ENCODE peak calls at places on chromosomes 6 and 20, in eight cellular contexts. D, W, R, F, H, V, M and P are unnamed samples. For H3K4me1, the result is how much of the 10 kb centered on the place peaks cover.

GRCh38 chr6:123640567-123641187 is 3.9 kb upstream of the TRDN start:
- DNase-seq in D (no peak), W (no peak), R (no peak), F (no peak), H (no peak), V (no peak), M (no peak), P (no peak)

GRCh38 chr6:6515691-6516607 is 72.6 kb upstream of the LY86 start:
- DNase-seq in D (no peak), W (no peak), R (no peak), F (no peak), H (no peak), V (no peak), M (no peak), P (no peak)

GRCh38 chr6:144064402-144064830 is 31.0 kb downstream of the SF3B5 start:
- DNase-seq in D (peak), W (peak), R (peak), F (no peak), H (peak), V (no peak), M (peak), P (no peak)

GRCh38 chr6:41093729-41094128 is 21.0 kb downstream of the NFYA start:
- DNase-seq in D (no peak), W (no peak), R (no peak), F (peak), H (no peak), V (peak), M (no peak), P (no peak)

GRCh38 chr6:155311076-155311475 is 3.2 kb downstream of the TFB1M start:
- DNase-seq in D (no peak), W (no peak), R (no peak), F (no peak), H (no peak), V (peak), M (no peak), P (no peak)

GRCh38 chr20:1273366-1273765 is 7.3 kb downstream of the SNPH start:
- DNase-seq in D (no peak), W (no peak), R (no peak), F (no peak), H (no peak), V (no peak), M (no peak), P (no peak)

GRCh38 chr20:25553819-25554296 is 31.5 kb downstream of the NINL start:
- DNase-seq in D (no peak), W (no peak), R (no peak), F (no peak), H (no peak), V (peak), M (no peak), P (no peak)

GRCh38 chr6:150392452-150393220 is 23.8 kb downstream of the IYD start:
- DNase-seq in D (no peak), W (no peak), R (no peak), F (no peak), H (no peak), V (no peak), M (no peak), P (no peak)

GRCh38 chr6:137291441-137291840 is 72.3 kb upstream of the IFNGR1 start:
- DNase-seq in D (no peak), W (no peak), R (no peak), F (peak), H (peak), V (peak), M (peak), P (no peak)

GRCh38 chr20:21028436-21028835 is 77.7 kb downstream of the LINC00237 start:
- DNase-seq in D (no peak), W (no peak), R (no peak), F (no peak), H (no peak), V (no peak), M (no peak), P (no peak)

GRCh38 chr20:1242530-1242929 is 16.7 kb downstream of the RAD21L1 start:
- DNase-seq in D (no peak), W (no peak), R (no peak), F (peak), H (no peak), V (peak), M (no peak), P (no peak)

GRCh38 chr20:63057133-63058117 is 50.7 kb upstream of the BHLHE23 start:
- DNase-seq in D (no peak), W (no peak), R (no peak), F (no peak), H (no peak), V (no peak), M (no peak), P (no peak)

GRCh38 chr6:68559716-68560115 is 75.4 kb upstream of the ADGRB3 start:
- DNase-seq in D (no peak), W (no peak), R (no peak), F (no peak), H (no peak), V (peak), M (no peak), P (no peak)

GRCh38 chr6:105814745-105815536 is 271.2 kb upstream of the PRDM1 start:
- DNase-seq in D (no peak), W (no peak), R (no peak), F (no peak), H (no peak), V (no peak), M (no peak), P (no peak)

GRCh38 chr6:75747985-75748742 is 875 bp upstream of the MYO6 start:
- DNase-seq in D (no peak), W (no peak), R (no peak), F (no peak), H (no peak), V (no peak), M (no peak), P (no peak)

GRCh38 chr6:149924206-149924932 is 1.4 kb upstream of the RAET1G start:
- DNase-seq in D (no peak), W (no peak), R (no peak), F (no peak), H (no peak), V (no peak), M (no peak), P (no peak)

GRCh38 chr6:28167068-28167467 is 25.4 kb downstream of the ZKSCAN8 start:
- DNase-seq in D (no peak), W (no peak), R (no peak), F (peak), H (no peak), V (peak), M (no peak), P (no peak)

GRCh38 chr6:86487660-86488221 is 449.6 kb upstream of the HTR1E start:
- DNase-seq in D (no peak), W (no peak), R (no peak), F (no peak), H (no peak), V (no peak), M (no peak), P (no peak)

GRCh38 chr6:131765081-131765852 is 42.6 kb upstream of the ENPP1 start:
- DNase-seq in D (no peak), W (no peak), R (no peak), F (peak), H (no peak), V (peak), M (no peak), P (no peak)
- H3K4me3 ChIP-seq in D (no peak), W (no peak), R (no peak), F (no peak), H (no peak), V (no peak), M (no peak), P (no peak)

GRCh38 chr20:58150772-58151171 is 77.7 kb downstream of the ANKRD60 start:
- DNase-seq in D (no peak), W (no peak), R (no peak), F (no peak), H (peak), V (no peak), M (no peak), P (no peak)

GRCh38 chr20:58153121-58153520 is 75.3 kb downstream of the ANKRD60 start:
- DNase-seq in D (no peak), W (no peak), R (no peak), F (no peak), H (no peak), V (no peak), M (no peak), P (no peak)

GRCh38 chr20:58149412-58150091 is 78.9 kb downstream of the ANKRD60 start:
- DNase-seq in D (no peak), W (no peak), R (no peak), F (peak), H (no peak), V (no peak), M (no peak), P (no peak)

GRCh38 chr20:58155148-58155925 is 73.1 kb downstream of the ANKRD60 start:
- DNase-seq in D (no peak), W (no peak), R (no peak), F (no peak), H (no peak), V (no peak), M (no peak), P (no peak)

DNA sequence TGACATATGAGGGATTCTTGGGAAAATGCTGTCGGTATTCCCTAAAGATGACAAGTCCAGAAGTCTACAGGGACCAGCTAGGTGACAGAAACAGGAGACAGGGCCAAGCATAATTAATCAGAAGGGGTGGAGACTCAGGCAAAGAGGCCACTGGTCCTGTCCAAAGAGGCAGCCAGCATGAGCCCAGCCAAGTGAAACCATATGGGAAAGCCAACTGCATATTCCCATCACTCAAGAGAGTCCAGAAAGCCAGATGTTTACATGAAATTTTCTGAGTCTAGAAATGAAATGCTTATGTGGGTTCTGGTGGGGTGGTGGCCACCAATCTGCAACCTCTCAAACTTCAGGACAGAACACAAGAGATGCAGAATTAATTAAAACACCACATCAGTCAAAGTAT is 74.3 kb downstream of the ANKRD60 start:
- DNase-seq in D (no peak), W (no peak), R (no peak), F (no peak), H (no peak), V (no peak), M (no peak), P (no peak)
- H3K4me1 ChIP-seq in D (under half), W (under half), R (under half), F (under half), H (under half), V (under half), M (under half), P (under half)

GRCh38 chr6:8707956-8708772 is 272.8 kb upstream of the SLC35B3 start:
- DNase-seq in D (no peak), W (no peak), R (no peak), F (peak), H (peak), V (peak), M (no peak), P (peak)
- H3K4me3 ChIP-seq in D (no peak), W (no peak), R (no peak), F (peak), H (no peak), V (no peak), M (peak), P (no peak)

GRCh38 chr6:17861361-17861760 is 126.1 kb downstream of the KIF13A start:
- DNase-seq in D (no peak), W (no peak), R (no peak), F (no peak), H (no peak), V (no peak), M (no peak), P (no peak)

GRCh38 chr6:17866876-17867444 is 120.5 kb downstream of the KIF13A start:
- DNase-seq in D (no peak), W (no peak), R (no peak), F (no peak), H (no peak), V (no peak), M (no peak), P (no peak)

GRCh38 chr6:17865243-17865642 is 122.2 kb downstream of the KIF13A start:
- DNase-seq in D (no peak), W (no peak), R (no peak), F (peak), H (peak), V (peak), M (no peak), P (peak)

GRCh38 chr6:17865798-17866725 is 121.4 kb downstream of the KIF13A start:
- DNase-seq in D (no peak), W (peak), R (no peak), F (peak), H (peak), V (peak), M (peak), P (peak)

DNA sequence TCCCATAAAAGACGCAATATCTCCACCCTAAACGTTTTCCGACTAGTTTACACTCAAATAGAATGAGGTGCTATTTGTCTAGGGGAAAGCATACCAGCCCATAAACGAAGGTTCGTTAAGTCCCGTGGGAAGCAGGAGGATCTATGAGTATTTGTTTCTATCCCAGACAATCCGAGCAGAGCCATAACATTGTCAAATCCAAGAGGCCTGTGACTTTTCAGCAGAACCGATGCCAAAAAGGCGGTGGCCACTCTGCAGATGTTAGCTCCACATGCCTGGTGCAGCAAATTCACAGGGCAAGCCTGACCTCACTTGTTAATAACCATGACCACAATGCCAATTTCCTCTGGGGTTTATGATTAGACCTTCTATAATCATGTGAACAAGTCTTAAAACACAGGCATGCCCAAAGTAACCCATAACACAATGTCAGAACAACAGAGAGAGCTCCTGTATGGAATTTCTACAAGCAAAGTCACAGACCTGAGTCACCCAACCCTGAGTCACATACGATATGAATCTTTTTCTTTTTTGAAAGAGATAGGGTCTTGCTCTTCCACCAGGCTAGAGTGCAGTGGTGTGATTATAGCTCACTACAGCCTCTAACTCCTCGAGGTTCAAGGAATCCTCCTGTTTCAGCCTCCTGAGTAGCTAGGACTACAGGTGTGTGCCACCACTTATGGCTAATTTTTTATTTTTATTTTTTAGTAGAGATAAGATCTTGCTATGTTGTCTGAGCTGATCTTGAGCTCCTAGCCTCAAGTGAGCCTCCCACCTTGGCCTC is 123.3 kb downstream of the KIF13A start:
- DNase-seq in D (no peak), W (no peak), R (no peak), F (peak), H (peak), V (peak), M (peak), P (no peak)
- H3K4me1 ChIP-seq in D (under half), W (under half), R (under half), F (half or more), H (under half), V (under half), M (under half), P (under half)

GRCh38 chr6:2221724-2222274 is 23.6 kb downstream of the GMDS start:
- DNase-seq in D (no peak), W (no peak), R (no peak), F (no peak), H (no peak), V (no peak), M (no peak), P (no peak)

GRCh38 chr6:2225422-2226392 is 19.7 kb downstream of the GMDS start:
- DNase-seq in D (no peak), W (no peak), R (no peak), F (no peak), H (peak), V (peak), M (no peak), P (peak)

GRCh38 chr6:2220154-2220553 is 25.3 kb downstream of the GMDS start:
- DNase-seq in D (no peak), W (no peak), R (no peak), F (no peak), H (no peak), V (no peak), M (no peak), P (no peak)

GRCh38 chr6:2224847-2225382 is 20.5 kb downstream of the GMDS start:
- DNase-seq in D (no peak), W (no peak), R (no peak), F (no peak), H (no peak), V (no peak), M (no peak), P (no peak)

GRCh38 chr6:2222275-2222842 is 23.0 kb downstream of the GMDS start:
- DNase-seq in D (no peak), W (no peak), R (no peak), F (no peak), H (no peak), V (no peak), M (no peak), P (no peak)
- H3K4me3 ChIP-seq in D (peak), W (peak), R (peak), F (peak), H (peak), V (peak), M (peak), P (no peak)

DNA sequence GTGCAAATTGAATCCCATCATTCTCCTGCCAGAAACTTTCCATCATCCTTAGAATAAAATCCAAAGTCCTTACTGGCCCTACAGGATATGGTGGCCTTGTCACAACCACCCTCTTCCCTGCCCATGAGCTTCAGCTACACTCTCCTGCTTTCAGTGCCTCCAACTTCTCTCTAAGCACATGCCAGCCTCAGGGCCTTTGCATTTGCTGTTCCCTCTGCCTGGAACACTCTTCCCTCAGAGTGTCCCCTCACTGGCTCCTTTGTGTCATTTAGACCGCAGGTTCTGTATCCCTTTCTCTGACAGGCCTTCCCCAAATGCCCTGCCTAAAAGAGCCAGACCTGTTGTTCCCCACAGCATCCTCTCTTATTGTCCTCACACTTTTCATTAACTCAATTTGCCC is 18.2 kb downstream of the HCK start:
- DNase-seq in D (no peak), W (no peak), R (no peak), F (no peak), H (no peak), V (no peak), M (no peak), P (no peak)
- H3K4me1 ChIP-seq in D (under half), W (under half), R (under half), F (under half), H (under half), V (under half), M (under half), P (under half)

DNA sequence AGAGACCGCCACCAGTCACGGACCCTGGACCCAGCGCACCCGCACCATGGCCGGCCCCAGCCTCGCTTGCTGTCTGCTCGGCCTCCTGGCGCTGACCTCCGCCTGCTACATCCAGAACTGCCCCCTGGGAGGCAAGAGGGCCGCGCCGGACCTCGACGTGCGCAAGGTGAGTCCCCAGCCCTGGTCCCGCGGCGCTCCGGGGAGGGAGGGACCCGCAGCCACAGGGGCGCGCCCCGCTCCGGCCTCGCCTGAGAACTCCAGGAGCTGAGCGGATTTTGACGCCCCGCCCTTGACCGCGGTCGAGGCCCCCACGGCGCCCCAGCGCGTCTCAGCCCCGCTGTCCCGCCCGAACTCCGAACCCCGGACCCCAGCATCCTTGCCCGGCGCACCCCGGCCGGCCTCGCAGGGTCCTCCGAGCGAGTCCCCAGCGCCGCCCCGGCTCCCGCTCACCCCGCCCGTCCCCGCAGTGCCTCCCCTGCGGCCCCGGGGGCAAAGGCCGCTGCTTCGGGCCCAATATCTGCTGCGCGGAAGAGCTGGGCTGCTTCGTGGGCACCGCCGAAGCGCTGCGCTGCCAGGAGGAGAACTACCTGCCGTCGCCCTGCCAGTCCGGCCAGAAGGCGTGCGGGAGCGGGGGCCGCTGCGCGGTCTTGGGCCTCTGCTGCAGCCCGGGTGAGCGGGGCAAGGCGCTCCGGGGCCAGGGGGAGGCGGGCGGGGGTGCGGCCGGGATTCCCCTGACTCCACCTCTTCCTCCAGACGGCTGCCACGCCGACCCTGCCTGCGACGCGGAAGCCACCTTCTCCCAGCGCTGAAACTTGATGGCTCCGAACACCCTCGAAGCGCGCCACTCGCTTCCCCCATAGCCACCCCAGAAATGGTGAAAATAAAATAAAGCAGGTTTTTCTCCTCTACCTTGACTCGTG is at the start of gene OXT:
- DNase-seq in D (peak), W (peak), R (peak), F (no peak), H (peak), V (peak), M (no peak), P (peak)
- H3K4me3 ChIP-seq in D (peak), W (peak), R (no peak), F (peak), H (peak), V (no peak), M (peak), P (peak)

GRCh38 chr20:49985617-49986016 is 2.8 kb downstream of the SNAI1 start:
- DNase-seq in D (no peak), W (no peak), R (no peak), F (no peak), H (no peak), V (no peak), M (no peak), P (no peak)

GRCh38 chr20:49986049-49986448 is 3.3 kb downstream of the SNAI1 start:
- DNase-seq in D (no peak), W (no peak), R (no peak), F (no peak), H (no peak), V (no peak), M (no peak), P (no peak)

GRCh38 chr20:49984426-49985153 is 1.8 kb downstream of the SNAI1 start:
- DNase-seq in D (no peak), W (no peak), R (no peak), F (no peak), H (no peak), V (no peak), M (no peak), P (no peak)

GRCh38 chr20:49983848-49984408 is 1.1 kb downstream of the SNAI1 start:
- DNase-seq in D (no peak), W (no peak), R (no peak), F (no peak), H (no peak), V (peak), M (no peak), P (no peak)

GRCh38 chr20:49985157-49985556 is 2.4 kb downstream of the SNAI1 start:
- DNase-seq in D (no peak), W (no peak), R (no peak), F (no peak), H (no peak), V (no peak), M (no peak), P (no peak)
- H3K4me1 ChIP-seq in D (under half), W (under half), R (under half), F (under half), H (under half), V (under half), M (under half), P (under half)